ENCODE peak calls at places on chromosomes 11 and 22, in four cellular contexts. Q is ELR; I is endodermal cell; V is activated T-helper 1 cell treated with anti-CD3 and anti-CD28 coated beads, Interleukin-12 subunit alpha, Interleukin-12 subunit beta, Interleukin-2, Interleukin-4 antibody, amounts not matched to agents 30 ng/mL and 10 ng/mL and 1 ng/mL, durations not matched to agents 14 hours and 24 hours and 36 hours. G is an unnamed sample.

GRCh38 chr11:78941226-78941851 is 366.7 kb upstream of the NARS2 start:
- DNase-seq in Q (no peak), I (peak; percentile 75), V (no peak), G (no peak)

GRCh38 chr11:65615950-65616574 is 486 bp downstream of the PCNX3 start:
- DNase-seq in Q (peak; percentile 65), I (no peak), V (peak; percentile 44), G (peak; percentile 57)

GRCh38 chr11:60872952-60873524 is 5.7 kb downstream of the ZP1 start:
- DNase-seq in Q (peak; percentile 97), I (peak; percentile 80), V (no peak), G (peak; percentile 72)

GRCh38 chr11:3086671-3087150 is 29.5 kb upstream of the CARS1 start:
- DNase-seq in Q (no peak), I (no peak), V (no peak), G (no peak)

GRCh38 chr22:20663137-20663828 is 110.6 kb upstream of the SERPIND1 start:
- DNase-seq in Q (peak; percentile 45), I (no peak), V (no peak), G (no peak)

GRCh38 chr22:21643533-21644357 is 1.6 kb downstream of the SDF2L1 start:
- DNase-seq in Q (no peak), I (no peak), V (no peak), G (no peak)

GRCh38 chr11:6319001-6319878 is 1.1 kb downstream of the CAVIN3 start:
- DNase-seq in Q (peak; percentile 68), I (peak; percentile 79), V (no peak), G (peak; percentile 66)

GRCh38 chr11:62402226-62402625 is 16.6 kb upstream of the SCGB1A1 start:
- DNase-seq in Q (no peak), I (no peak), V (peak; percentile 45), G (no peak)

GRCh38 chr11:119722281-119722794 is 6.7 kb downstream of the NECTIN1 start:
- DNase-seq in Q (no peak), I (peak; percentile 58), V (no peak), G (peak; percentile 39)

GRCh38 chr11:117719480-117719879 is 77.5 kb downstream of the DSCAML1 start:
- DNase-seq in Q (no peak), I (no peak), V (no peak), G (no peak)

GRCh38 chr11:108239076-108239475 is 16.2 kb downstream of the ATM start:
- DNase-seq in Q (no peak), I (no peak), V (no peak), G (no peak)

GRCh38 chr11:8290122-8290810 is 26.6 kb upstream of the LMO1 start:
- DNase-seq in Q (no peak), I (no peak), V (no peak), G (no peak)

GRCh38 chr22:38879102-38879729 is 7.2 kb upstream of the CBX6 start:
- DNase-seq in Q (no peak), I (no peak), V (no peak), G (no peak)

GRCh38 chr11:78343303-78343702 is 74.3 kb downstream of the GAB2 start:
- DNase-seq in Q (no peak), I (no peak), V (no peak), G (no peak)

GRCh38 chr22:37270928-37271650 is 11.2 kb upstream of the CYTH4 start:
- DNase-seq in Q (peak; percentile 63), I (peak; percentile 38), V (no peak), G (no peak)

GRCh38 chr11:13287681-13288080 is 10.1 kb downstream of the BMAL1 start:
- DNase-seq in Q (peak; percentile 38), I (no peak), V (no peak), G (no peak)

GRCh38 chr11:87043894-87044293 is 6.2 kb downstream of the TMEM135 start:
- DNase-seq in Q (no peak), I (no peak), V (no peak), G (no peak)

GRCh38 chr11:130490682-130491449 is 42.4 kb downstream of the ADAMTS15 start:
- DNase-seq in Q (no peak), I (no peak), V (no peak), G (no peak)

GRCh38 chr11:93166867-93167266 is 30.9 kb downstream of the SLC36A4 start:
- DNase-seq in Q (no peak), I (no peak), V (no peak), G (no peak)

GRCh38 chr22:23305922-23306374 is 125.6 kb downstream of the BCR start:
- DNase-seq in Q (peak; percentile 57), I (no peak), V (no peak), G (no peak)

GRCh38 chr11:5596611-5597201 is at the start of gene TRIM6:
- DNase-seq in Q (peak; percentile 73), I (peak; percentile 87), V (no peak), G (peak; percentile 86)

GRCh38 chr11:69010964-69011623 is 2.0 kb downstream of the MRGPRF start:
- DNase-seq in Q (peak; percentile 90), I (peak; percentile 90), V (peak; percentile 6), G (peak; percentile 90)

GRCh38 chr11:2801711-2802388 is 83.7 kb downstream of the CDKN1C start:
- DNase-seq in Q (no peak), I (peak; percentile 12), V (no peak), G (no peak)

GRCh38 chr11:47184711-47185304 is 1.4 kb downstream of the PACSIN3 start:
- DNase-seq in Q (no peak), I (no peak), V (no peak), G (peak; percentile 17)

GRCh38 chr11:48024635-48025071 is 44.3 kb downstream of the PTPRJ start:
- DNase-seq in Q (no peak), I (no peak), V (no peak), G (no peak)

GRCh38 chr11:87425943-87426342 is 388.2 kb downstream of the TMEM135 start:
- DNase-seq in Q (peak; percentile 64), I (no peak), V (no peak), G (peak; percentile 5)

GRCh38 chr22:35697142-35697541 is 20.5 kb upstream of the APOL5 start:
- DNase-seq in Q (no peak), I (no peak), V (peak; percentile 40), G (no peak)

GRCh38 chr11:130531061-130531460 is 82.6 kb downstream of the ADAMTS15 start:
- DNase-seq in Q (no peak), I (peak; percentile 34), V (no peak), G (no peak)

GRCh38 chr11:76601712-76602111 is 68.8 kb downstream of the LRRC32 start:
- DNase-seq in Q (no peak), I (no peak), V (no peak), G (no peak)

GRCh38 chr22:37968452-37969251 is 15.2 kb downstream of the POLR2F start:
- DNase-seq in Q (no peak), I (no peak), V (no peak), G (no peak)

GRCh38 chr11:47551086-47551485 is 1.8 kb downstream of the CELF1 start:
- DNase-seq in Q (peak; percentile 64), I (no peak), V (no peak), G (peak; percentile 62)

GRCh38 chr11:101176381-101176780 is 46.8 kb upstream of the PGR start:
- DNase-seq in Q (peak; percentile 38), I (no peak), V (no peak), G (no peak)

GRCh38 chr22:24996420-24996952 is 44.0 kb downstream of the KIAA1671 start:
- DNase-seq in Q (peak; percentile 52), I (peak; percentile 96), V (no peak), G (peak; percentile 87)

GRCh38 chr11:112321521-112322172 is 61.0 kb upstream of the PLET1 start:
- DNase-seq in Q (peak; percentile 48), I (peak; percentile 62), V (no peak), G (peak; percentile 60)